ENCODE peak calls at places on chromosome 20, in four cellular contexts. One of them, this sample, is unnamed.
A peak's percentile ranks its signal among the peaks of the same experiment; 100 is the strongest.

GRCh38 chr20:32333181-32333987 is 24.7 kb upstream of the ASXL1 start:
- DNase-seq in effector memory CD8-positive, alpha-beta T cell: no peak
- DNase-seq in H4: no peak
- DNase-seq in kidney tubule cell: no peak
- DNase-seq in this sample: no peak

GRCh38 chr20:44496976-44497375 is 21.3 kb downstream of the TTPAL start:
- DNase-seq in effector memory CD8-positive, alpha-beta T cell: no peak
- DNase-seq in H4: no peak
- DNase-seq in kidney tubule cell: peak; percentile 94
- DNase-seq in this sample: peak; percentile 97

GRCh38 chr20:24384865-24385264 is 84.6 kb upstream of the SYNDIG1 start:
- DNase-seq in effector memory CD8-positive, alpha-beta T cell: no peak
- DNase-seq in H4: no peak
- DNase-seq in kidney tubule cell: no peak
- DNase-seq in this sample: no peak

GRCh38 chr20:49846206-49846807 is 33.7 kb downstream of the SLC9A8 start:
- DNase-seq in effector memory CD8-positive, alpha-beta T cell: peak; percentile 58
- DNase-seq in H4: peak; percentile 25
- DNase-seq in kidney tubule cell: peak; percentile 61
- DNase-seq in this sample: peak; percentile 48

GRCh38 chr20:48815537-48815936 is 12.3 kb downstream of the PREX1 start:
- DNase-seq in effector memory CD8-positive, alpha-beta T cell: no peak
- DNase-seq in H4: no peak
- DNase-seq in kidney tubule cell: no peak
- DNase-seq in this sample: no peak

GRCh38 chr20:21534453-21534852 is 20.6 kb upstream of the NKX2-2 start:
- DNase-seq in effector memory CD8-positive, alpha-beta T cell: no peak
- DNase-seq in H4: no peak
- DNase-seq in kidney tubule cell: no peak
- DNase-seq in this sample: no peak

GRCh38 chr20:49748525-49748838 is 34.8 kb upstream of the B4GALT5 start:
- DNase-seq in effector memory CD8-positive, alpha-beta T cell: no peak
- DNase-seq in H4: no peak
- DNase-seq in kidney tubule cell: no peak
- DNase-seq in this sample: no peak

GRCh38 chr20:25537890-25538289 is 47.4 kb downstream of the NINL start:
- DNase-seq in effector memory CD8-positive, alpha-beta T cell: no peak
- DNase-seq in H4: no peak
- DNase-seq in kidney tubule cell: no peak
- DNase-seq in this sample: no peak

GRCh38 chr20:4297141-4297826 is 281.9 kb upstream of the RNF24 start:
- DNase-seq in effector memory CD8-positive, alpha-beta T cell: no peak
- DNase-seq in H4: peak; percentile 45
- DNase-seq in kidney tubule cell: no peak
- DNase-seq in this sample: no peak

GRCh38 chr20:53642196-53643030 is 48.8 kb upstream of the ZNF217 start:
- DNase-seq in effector memory CD8-positive, alpha-beta T cell: peak; percentile 38
- DNase-seq in H4: peak; percentile 79
- DNase-seq in kidney tubule cell: peak; percentile 89
- DNase-seq in this sample: peak; percentile 68

GRCh38 chr20:38640486-38640885 is 38.9 kb downstream of the ARHGAP40 start:
- DNase-seq in effector memory CD8-positive, alpha-beta T cell: no peak
- DNase-seq in H4: no peak
- DNase-seq in kidney tubule cell: no peak
- DNase-seq in this sample: no peak

GRCh38 chr20:59835448-59836395 is 97.7 kb downstream of the SYCP2 start:
- DNase-seq in effector memory CD8-positive, alpha-beta T cell: no peak
- DNase-seq in H4: no peak
- DNase-seq in kidney tubule cell: peak; percentile 54
- DNase-seq in this sample: peak; percentile 68

GRCh38 chr20:54209216-54209813 is 1.4 kb downstream of the PFDN4 start:
- DNase-seq in effector memory CD8-positive, alpha-beta T cell: no peak
- DNase-seq in H4: no peak
- DNase-seq in kidney tubule cell: no peak
- DNase-seq in this sample: no peak

GRCh38 chr20:44137210-44137781 is 49.7 kb downstream of the JPH2 start:
- DNase-seq in effector memory CD8-positive, alpha-beta T cell: no peak
- DNase-seq in H4: no peak
- DNase-seq in kidney tubule cell: peak; percentile 9
- DNase-seq in this sample: no peak

GRCh38 chr20:48720256-48721020 is 107.4 kb downstream of the PREX1 start:
- DNase-seq in effector memory CD8-positive, alpha-beta T cell: no peak
- DNase-seq in H4: no peak
- DNase-seq in kidney tubule cell: no peak
- DNase-seq in this sample: no peak

GRCh38 chr20:44471481-44471882 is 4.2 kb upstream of the TTPAL start:
- DNase-seq in effector memory CD8-positive, alpha-beta T cell: no peak
- DNase-seq in H4: no peak
- DNase-seq in kidney tubule cell: peak; percentile 34
- DNase-seq in this sample: peak; percentile 60

GRCh38 chr20:16135630-16136029 is 437.6 kb downstream of the KIF16B start:
- DNase-seq in effector memory CD8-positive, alpha-beta T cell: no peak
- DNase-seq in H4: no peak
- DNase-seq in kidney tubule cell: no peak
- DNase-seq in this sample: no peak

GRCh38 chr20:20463933-20464374 is 96.0 kb downstream of the INSM1 start:
- DNase-seq in effector memory CD8-positive, alpha-beta T cell: no peak
- DNase-seq in H4: no peak
- DNase-seq in kidney tubule cell: no peak
- DNase-seq in this sample: no peak

GRCh38 chr20:47724398-47724797 is 60.9 kb downstream of the SULF2 start:
- DNase-seq in effector memory CD8-positive, alpha-beta T cell: no peak
- DNase-seq in H4: no peak
- DNase-seq in kidney tubule cell: no peak
- DNase-seq in this sample: no peak

GRCh38 chr20:46129955-46130481 is 11.9 kb downstream of the CD40 start:
- DNase-seq in effector memory CD8-positive, alpha-beta T cell: no peak
- DNase-seq in H4: no peak
- DNase-seq in kidney tubule cell: peak; percentile 18
- DNase-seq in this sample: no peak

GRCh38 chr20:21323640-21324039 is 20.5 kb downstream of the XRN2 start:
- DNase-seq in effector memory CD8-positive, alpha-beta T cell: no peak
- DNase-seq in H4: peak; percentile 79
- DNase-seq in kidney tubule cell: peak; percentile 65
- DNase-seq in this sample: peak; percentile 84

GRCh38 chr20:6590891-6591679 is 176.4 kb upstream of the BMP2 start:
- DNase-seq in effector memory CD8-positive, alpha-beta T cell: no peak
- DNase-seq in H4: peak; percentile 88
- DNase-seq in kidney tubule cell: peak; percentile 98
- DNase-seq in this sample: peak; percentile 99

GRCh38 chr20:37948956-37949355 is 46.0 kb downstream of the VSTM2L start:
- DNase-seq in effector memory CD8-positive, alpha-beta T cell: no peak
- DNase-seq in H4: no peak
- DNase-seq in kidney tubule cell: no peak
- DNase-seq in this sample: no peak

GRCh38 chr20:9241232-9241692 is 172.4 kb downstream of the PLCB4 start:
- DNase-seq in effector memory CD8-positive, alpha-beta T cell: no peak
- DNase-seq in H4: peak; percentile 75
- DNase-seq in kidney tubule cell: peak; percentile 93
- DNase-seq in this sample: peak; percentile 55

GRCh38 chr20:7308163-7308562 is 540.7 kb downstream of the BMP2 start:
- DNase-seq in effector memory CD8-positive, alpha-beta T cell: no peak
- DNase-seq in H4: no peak
- DNase-seq in kidney tubule cell: no peak
- DNase-seq in this sample: peak; percentile 52

GRCh38 chr20:23106271-23106851 is 20.2 kb upstream of the CD93 start:
- DNase-seq in effector memory CD8-positive, alpha-beta T cell: no peak
- DNase-seq in H4: peak; percentile 93
- DNase-seq in kidney tubule cell: no peak
- DNase-seq in this sample: no peak

GRCh38 chr20:1293641-1294379 is 27.7 kb downstream of the SNPH start:
- DNase-seq in effector memory CD8-positive, alpha-beta T cell: no peak
- DNase-seq in H4: no peak
- DNase-seq in kidney tubule cell: no peak
- DNase-seq in this sample: no peak

GRCh38 chr20:6651016-6651415 is 116.5 kb upstream of the BMP2 start:
- DNase-seq in effector memory CD8-positive, alpha-beta T cell: no peak
- DNase-seq in H4: peak; percentile 15
- DNase-seq in kidney tubule cell: peak; percentile 90
- DNase-seq in this sample: peak; percentile 98

GRCh38 chr20:15609956-15610355 is 963.3 kb downstream of the KIF16B start:
- DNase-seq in effector memory CD8-positive, alpha-beta T cell: no peak
- DNase-seq in H4: no peak
- DNase-seq in kidney tubule cell: no peak
- DNase-seq in this sample: no peak

GRCh38 chr20:11274137-11274536 is 600.3 kb upstream of the JAG1 start:
- DNase-seq in effector memory CD8-positive, alpha-beta T cell: no peak
- DNase-seq in H4: peak; percentile 73
- DNase-seq in kidney tubule cell: peak; percentile 79
- DNase-seq in this sample: peak; percentile 81

GRCh38 chr20:31543966-31544598 is 29.8 kb downstream of the HM13 start:
- DNase-seq in effector memory CD8-positive, alpha-beta T cell: no peak
- DNase-seq in H4: peak; percentile 60
- DNase-seq in kidney tubule cell: peak; percentile 88
- DNase-seq in this sample: peak; percentile 72

GRCh38 chr20:25573288-25574251 is 11.8 kb downstream of the NINL start:
- DNase-seq in effector memory CD8-positive, alpha-beta T cell: no peak
- DNase-seq in H4: no peak
- DNase-seq in kidney tubule cell: no peak
- DNase-seq in this sample: no peak

GRCh38 chr20:33296206-33296605 is 13.2 kb downstream of the BPIFB1 start:
- DNase-seq in effector memory CD8-positive, alpha-beta T cell: no peak
- DNase-seq in H4: no peak
- DNase-seq in kidney tubule cell: no peak
- DNase-seq in this sample: no peak

GRCh38 chr20:41349943-41350342 is 9.3 kb downstream of the LPIN3 start:
- DNase-seq in effector memory CD8-positive, alpha-beta T cell: no peak
- DNase-seq in H4: no peak
- DNase-seq in kidney tubule cell: no peak
- DNase-seq in this sample: no peak

GRCh38 chr20:46562373-46563169 is 12.1 kb upstream of the OCSTAMP start:
- DNase-seq in effector memory CD8-positive, alpha-beta T cell: peak; percentile 54
- DNase-seq in H4: peak; percentile 45
- DNase-seq in kidney tubule cell: peak; percentile 62
- DNase-seq in this sample: peak; percentile 30

GRCh38 chr20:59004763-59005522 is 2.1 kb downstream of the CTSZ start:
- DNase-seq in effector memory CD8-positive, alpha-beta T cell: peak; percentile 36
- DNase-seq in H4: no peak
- DNase-seq in kidney tubule cell: peak; percentile 47
- DNase-seq in this sample: no peak

This sample was measured in mammary epithelial cell.